ENCODE peak calls at places on chromosome 5, in four cellular contexts. H is progenitor cell of endocrine pancreas; R is GM23248; B is activated CD4-positive, alpha-beta T cell treated with anti-CD3 and anti-CD28 coated beads, Interleukin-2, amount 50 U/mL, for 24 hours. M is an unnamed sample.

GRCh38 chr5:22242532-22242931 is 610.6 kb downstream of the CDH12 start:
- DNase-seq in H (no peak), R (peak; percentile 26), B (no peak), M (no peak)

GRCh38 chr5:39360483-39361071 is 3.7 kb downstream of the C9 start:
- DNase-seq in H (no peak), R (no peak), B (no peak), M (no peak)

GRCh38 chr5:139708877-139709586 is 60.9 kb downstream of the CXXC5 start:
- DNase-seq in H (no peak), R (peak; percentile 93), B (no peak), M (no peak)

GRCh38 chr5:80406980-80407734 is 707 bp upstream of the ZFYVE16 start:
- DNase-seq in H (no peak), R (peak; percentile 47), B (no peak), M (no peak)

GRCh38 chr5:80926536-80926935 is 33.6 kb upstream of the RASGRF2 start:
- DNase-seq in H (no peak), R (no peak), B (no peak), M (no peak)

GRCh38 chr5:7815757-7816534 is 35.0 kb downstream of the CFAP90 start:
- DNase-seq in H (peak; percentile 84), R (peak; percentile 81), B (peak; percentile 45), M (peak; percentile 89)

GRCh38 chr5:151620463-151620844 is 29.3 kb upstream of the FAT2 start:
- DNase-seq in H (no peak), R (no peak), B (no peak), M (no peak)

GRCh38 chr5:174559566-174560090 is 164.8 kb upstream of the MSX2 start:
- DNase-seq in H (no peak), R (no peak), B (no peak), M (no peak)

GRCh38 chr5:37717276-37717612 is 122.6 kb downstream of the GDNF start:
- DNase-seq in H (no peak), R (no peak), B (no peak), M (no peak)

GRCh38 chr5:132526290-132526973 is 16.9 kb downstream of the IL5 start:
- DNase-seq in H (peak; percentile 26), R (peak; percentile 66), B (peak; percentile 37), M (no peak)

GRCh38 chr5:147998704-147999103 is 65.1 kb upstream of the SPINK5 start:
- DNase-seq in H (no peak), R (no peak), B (no peak), M (no peak)

GRCh38 chr5:5159282-5160108 is 19.4 kb downstream of the ADAMTS16 start:
- DNase-seq in H (no peak), R (no peak), B (no peak), M (no peak)

GRCh38 chr5:65128226-65128625 is 353.5 kb downstream of the ADAMTS6 start:
- DNase-seq in H (no peak), R (no peak), B (no peak), M (no peak)

GRCh38 chr5:143151056-143151455 is 252.4 kb downstream of the NR3C1 start:
- DNase-seq in H (no peak), R (no peak), B (no peak), M (no peak)

GRCh38 chr5:14873093-14873492 is 1.5 kb upstream of the ANKH start:
- DNase-seq in H (no peak), R (no peak), B (no peak), M (no peak)

GRCh38 chr5:98796197-98796972 is 22.9 kb downstream of the RGMB start:
- DNase-seq in H (peak; percentile 32), R (peak; percentile 77), B (peak; percentile 35), M (no peak)

GRCh38 chr5:148397968-148398595 is 14.3 kb downstream of the FBXO38 start:
- DNase-seq in H (no peak), R (no peak), B (no peak), M (no peak)

GRCh38 chr5:9324348-9325056 is 221.4 kb downstream of the SEMA5A start:
- DNase-seq in H (no peak), R (no peak), B (no peak), M (no peak)

GRCh38 chr5:113448224-113448623 is 13.4 kb upstream of the TSSK1B start:
- DNase-seq in H (no peak), R (no peak), B (no peak), M (no peak)

GRCh38 chr5:84821924-84822323 is 437.2 kb upstream of the EDIL3 start:
- DNase-seq in H (no peak), R (no peak), B (no peak), M (no peak)

GRCh38 chr5:167378894-167379723 is 912.3 kb upstream of the WWC1 start:
- DNase-seq in H (no peak), R (no peak), B (no peak), M (no peak)

GRCh38 chr5:34411470-34412346 is 244.4 kb upstream of the RAI14 start:
- DNase-seq in H (no peak), R (peak; percentile 15), B (no peak), M (no peak)

GRCh38 chr5:27708579-27708978 is 670.2 kb upstream of the CDH9 start:
- DNase-seq in H (no peak), R (no peak), B (no peak), M (no peak)

GRCh38 chr5:5005351-5005750 is 134.8 kb upstream of the ADAMTS16 start:
- DNase-seq in H (no peak), R (peak; percentile 66), B (no peak), M (no peak)

GRCh38 chr5:169706758-169707450 is 69.8 kb downstream of the DOCK2 start:
- DNase-seq in H (no peak), R (peak; percentile 93), B (no peak), M (no peak)

GRCh38 chr5:137563646-137564474 is 64.7 kb upstream of the SPOCK1 start:
- DNase-seq in H (no peak), R (peak; percentile 93), B (no peak), M (no peak)

GRCh38 chr5:167639213-167639612 is 652.2 kb upstream of the WWC1 start:
- DNase-seq in H (no peak), R (peak; percentile 82), B (no peak), M (no peak)

GRCh38 chr5:148583421-148583965 is 70.8 kb downstream of the HTR4 start:
- DNase-seq in H (no peak), R (no peak), B (no peak), M (no peak)

GRCh38 chr5:119019431-119020348 is 31.3 kb upstream of the DTWD2 start:
- DNase-seq in H (no peak), R (peak; percentile 2), B (no peak), M (no peak)

GRCh38 chr5:176536132-176536901 is 885 bp downstream of the RNF44 start:
- DNase-seq in H (peak; percentile 62), R (peak; percentile 92), B (peak; percentile 73), M (peak; percentile 93)

GRCh38 chr5:61228229-61228628 is 66.0 kb upstream of the SMIM15 start:
- DNase-seq in H (no peak), R (no peak), B (no peak), M (no peak)

GRCh38 chr5:1998716-1999317 is 116.1 kb upstream of the IRX4 start:
- DNase-seq in H (no peak), R (no peak), B (no peak), M (no peak)

GRCh38 chr5:162485666-162486292 is 418.2 kb downstream of the GABRG2 start:
- DNase-seq in H (no peak), R (no peak), B (no peak), M (no peak)